ENCODE peak calls at places on chromosomes 6 and 20, in eight cellular contexts. A is esophagus muscularis mucosa, H is astrocyte, S is type B pancreatic cell, L is AG04449, R is AG04450, O is K562, B is PC-3. F is an unnamed sample.

GRCh38 chr6:142240203-142240602 is 61.6 kb upstream of the ADGRG6 start:
- DNase-seq in B (no peak), A (no peak), R (no peak), O (no peak), H (no peak), L (no peak), S (no peak), F (no peak)

GRCh38 chr6:6728169-6728941 is 139.8 kb downstream of the LY86 start:
- DNase-seq in O (no peak), S (no peak), R (no peak), L (no peak), B (no peak), A (no peak), H (no peak), F (no peak)

GRCh38 chr20:32238483-32239425 is 31.1 kb downstream of the POFUT1 start:
- DNase-seq in O (no peak), L (no peak), S (no peak), B (peak), R (no peak), A (no peak), H (no peak), F (no peak)

GRCh38 chr6:74733830-74734591 is 471.8 kb downstream of the COL12A1 start:
- DNase-seq in R (no peak), A (no peak), B (no peak), H (peak), L (no peak), O (no peak), S (no peak), F (no peak)

GRCh38 chr6:33748851-33749250 is 2.1 kb upstream of the IP6K3 start:
- DNase-seq in H (no peak), B (no peak), A (no peak), R (no peak), O (no peak), L (no peak), S (no peak), F (no peak)

GRCh38 chr20:56590888-56591287 is 38.2 kb upstream of the TFAP2C start:
- DNase-seq in S (no peak), B (peak), O (no peak), H (no peak), A (no peak), R (no peak), L (no peak), F (no peak)

GRCh38 chr6:93139408-93140081 is 279.8 kb downstream of the EPHA7 start:
- DNase-seq in R (no peak), A (no peak), B (no peak), L (no peak), S (no peak), O (no peak), H (no peak), F (no peak)

GRCh38 chr6:106735828-106736227 is 106.5 kb downstream of the QRSL1 start:
- DNase-seq in A (no peak), O (no peak), R (no peak), S (no peak), L (no peak), B (no peak), H (no peak), F (no peak)

GRCh38 chr6:106477790-106478189 is 117.3 kb downstream of the CRYBG1 start:
- DNase-seq in B (no peak), R (no peak), H (no peak), L (no peak), A (no peak), S (no peak), O (no peak), F (no peak)

GRCh38 chr20:6055161-6055783 is 1.4 kb upstream of the LRRN4 start:
- DNase-seq in A (no peak), L (no peak), S (no peak), R (no peak), B (no peak), O (peak), H (no peak), F (no peak)

GRCh38 chr6:159693894-159694545 is 979 bp upstream of the SOD2 start:
- DNase-seq in A (no peak), O (peak), H (peak), B (peak), S (no peak), L (no peak), R (no peak), F (peak)

GRCh38 chr6:163146036-163146435 is 268.5 kb upstream of the QKI start:
- DNase-seq in R (no peak), O (no peak), B (no peak), L (no peak), S (no peak), A (no peak), H (peak), F (no peak)

GRCh38 chr20:7029005-7029404 is 261.5 kb downstream of the BMP2 start:
- DNase-seq in B (no peak), H (no peak), A (no peak), L (no peak), S (no peak), O (no peak), R (no peak), F (no peak)

GRCh38 chr6:14645221-14645620 is 527.6 kb downstream of the CD83 start:
- DNase-seq in A (peak), R (no peak), L (no peak), O (no peak), B (no peak), H (no peak), S (no peak), F (no peak)

GRCh38 chr20:44215125-44215524 is 4.6 kb upstream of the OSER1 start:
- DNase-seq in B (peak), R (peak), S (no peak), H (peak), O (peak), A (no peak), L (no peak), F (peak)

GRCh38 chr20:23652371-23652770 is 14.6 kb upstream of the CST3 start:
- DNase-seq in O (no peak), L (no peak), H (no peak), R (no peak), A (peak), B (no peak), S (no peak), F (no peak)

GRCh38 chr20:9506964-9507369 is 7.4 kb upstream of the LAMP5 start:
- DNase-seq in R (no peak), O (no peak), B (no peak), H (no peak), S (no peak), A (no peak), L (no peak), F (peak)

GRCh38 chr20:9506337-9506821 is 8.0 kb upstream of the LAMP5 start:
- DNase-seq in O (no peak), A (no peak), B (no peak), R (no peak), L (no peak), S (no peak), H (no peak), F (no peak)

GRCh38 chr20:9500121-9500911 is 14.1 kb upstream of the LAMP5 start:
- DNase-seq in A (no peak), L (no peak), H (no peak), R (no peak), O (no peak), B (no peak), S (no peak), F (no peak)

GRCh38 chr20:9501473-9501872 is 12.9 kb upstream of the LAMP5 start:
- DNase-seq in S (no peak), R (no peak), L (no peak), B (no peak), O (no peak), A (no peak), H (no peak), F (no peak)

DNA sequence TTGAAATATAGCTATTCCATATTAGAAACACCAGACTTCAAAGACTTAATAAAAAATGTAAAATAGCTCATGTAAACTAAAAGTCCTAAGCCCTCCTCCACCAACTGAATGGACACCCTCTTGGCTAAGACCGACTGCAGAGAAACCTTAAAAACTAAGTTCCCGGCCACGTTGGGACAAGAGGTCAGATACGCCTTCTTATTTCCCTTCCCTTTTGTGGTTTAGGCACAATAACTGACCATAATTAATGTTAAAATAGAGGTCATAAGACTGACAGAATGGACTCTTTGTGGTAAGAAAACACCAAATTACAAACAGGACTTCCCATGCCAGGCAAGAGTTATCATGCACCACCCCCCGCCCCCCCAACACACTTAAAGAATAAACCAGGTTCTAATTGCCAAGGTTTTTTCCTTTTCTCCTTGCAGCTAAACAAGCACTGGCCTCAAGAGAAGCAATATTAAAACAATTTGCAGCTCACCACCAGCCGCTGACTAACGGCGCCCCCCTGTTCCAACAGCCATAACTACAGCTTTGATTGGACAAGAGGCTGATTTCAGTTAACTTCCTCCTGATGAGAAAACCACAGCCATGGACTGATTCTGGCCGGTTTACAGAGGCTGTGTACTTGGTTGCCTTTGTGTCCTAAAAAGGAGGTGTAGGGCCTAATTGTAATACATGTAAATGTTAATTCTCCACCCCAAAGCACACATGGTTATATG is 10.7 kb upstream of the LAMP5 start:
- DNase-seq in A (peak), H (peak), B (no peak), S (no peak), R (no peak), O (no peak), L (no peak), F (no peak)
- TF ChIP-seq CTCF in A (no peak), H (no peak), B (peak), S (no peak), R (no peak), O (no peak), L (peak), F (no peak)

GRCh38 chr6:12410946-12411345 is 120.8 kb downstream of the EDN1 start:
- DNase-seq in B (no peak), H (no peak), R (no peak), S (no peak), A (no peak), O (no peak), L (no peak), F (no peak)
- TF ChIP-seq CTCF in B (no peak), H (no peak), R (no peak), S (no peak), A (no peak), O (no peak), L (no peak), F (no peak)

DNA sequence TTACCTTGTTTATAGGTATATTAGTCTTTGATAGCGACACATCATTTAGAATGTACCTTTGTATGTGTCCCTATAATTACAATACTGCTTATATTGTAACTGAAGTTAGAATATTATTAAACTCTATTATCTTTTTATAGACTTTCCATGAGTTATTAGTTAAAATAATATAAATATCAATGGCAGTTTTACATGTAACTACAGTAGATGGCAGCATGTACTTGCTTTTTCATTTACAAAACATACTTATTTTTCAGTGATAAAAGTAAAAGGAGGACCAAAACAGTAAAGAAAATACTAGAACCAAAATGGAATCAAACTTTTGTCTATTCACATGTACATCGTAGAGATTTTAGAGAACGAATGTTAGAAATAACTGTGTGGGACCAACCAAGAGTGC is 364.3 kb downstream of the RIMS1 start:
- DNase-seq in B (no peak), H (no peak), O (no peak), L (no peak), R (no peak), S (no peak), A (no peak), F (no peak)
- TF ChIP-seq CTCF in B (peak), H (no peak), O (no peak), L (no peak), R (no peak), S (no peak), A (peak), F (no peak)

GRCh38 chr6:37047933-37048850 is 42.7 kb downstream of the FGD2 start:
- DNase-seq in B (no peak), A (no peak), S (no peak), L (no peak), O (peak), R (no peak), H (no peak), F (no peak)

GRCh38 chr6:37049990-37050853 is 44.8 kb downstream of the FGD2 start:
- DNase-seq in R (no peak), H (no peak), S (no peak), A (no peak), L (no peak), O (peak), B (no peak), F (peak)

GRCh38 chr6:37049735-37049989 is 44.2 kb downstream of the FGD2 start:
- DNase-seq in A (no peak), H (no peak), B (no peak), S (no peak), R (no peak), O (no peak), L (no peak), F (no peak)

GRCh38 chr6:37047421-37047931 is 42.0 kb downstream of the FGD2 start:
- DNase-seq in O (no peak), S (no peak), A (no peak), R (no peak), L (no peak), B (no peak), H (no peak), F (no peak)

DNA sequence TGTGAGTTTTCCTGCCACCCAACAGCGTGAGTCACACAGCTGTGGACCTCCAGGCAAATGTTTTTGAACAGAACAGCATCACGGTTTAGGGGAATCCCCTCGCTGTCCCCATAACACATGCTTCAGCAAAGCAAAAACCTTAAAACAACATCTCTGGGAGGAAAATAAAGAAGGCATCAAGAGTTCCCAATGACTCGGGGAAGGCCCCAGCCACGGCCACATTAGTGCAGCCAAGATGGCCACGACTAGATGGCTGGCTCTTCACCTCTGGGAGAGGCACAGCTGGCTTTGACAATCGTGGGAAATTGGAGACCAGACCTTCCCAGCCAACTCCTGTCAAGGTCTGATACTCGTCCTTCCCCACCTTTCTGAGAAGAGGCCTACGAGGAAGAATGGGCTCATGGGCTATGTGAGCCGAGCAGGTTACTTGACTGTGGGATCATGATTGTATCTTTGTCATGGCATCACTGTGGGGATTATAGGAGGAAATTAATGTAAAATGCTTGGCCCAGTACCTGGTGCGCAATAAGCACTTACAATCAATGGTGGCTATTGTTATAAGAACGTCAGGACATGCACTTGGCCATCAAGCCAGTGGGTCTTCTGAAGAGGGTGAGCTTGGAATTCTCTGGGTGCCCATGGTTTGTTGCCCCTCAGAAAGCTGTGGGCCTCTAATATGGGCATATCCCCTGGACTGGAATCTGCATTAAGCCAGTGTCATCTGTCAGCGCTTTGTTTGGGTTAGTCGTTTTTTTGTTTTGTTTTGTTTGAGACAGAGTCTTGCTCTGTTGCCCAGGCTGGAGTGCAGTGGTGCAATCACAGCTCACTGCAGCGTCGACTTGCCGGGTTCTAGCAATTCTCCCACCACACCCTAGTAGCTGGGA is 43.6 kb downstream of the FGD2 start:
- DNase-seq in A (no peak), R (peak), H (peak), O (peak), B (peak), S (no peak), L (peak), F (peak)
- TF ChIP-seq CTCF in A (no peak), R (no peak), H (no peak), O (no peak), B (no peak), S (no peak), L (no peak), F (no peak)

DNA sequence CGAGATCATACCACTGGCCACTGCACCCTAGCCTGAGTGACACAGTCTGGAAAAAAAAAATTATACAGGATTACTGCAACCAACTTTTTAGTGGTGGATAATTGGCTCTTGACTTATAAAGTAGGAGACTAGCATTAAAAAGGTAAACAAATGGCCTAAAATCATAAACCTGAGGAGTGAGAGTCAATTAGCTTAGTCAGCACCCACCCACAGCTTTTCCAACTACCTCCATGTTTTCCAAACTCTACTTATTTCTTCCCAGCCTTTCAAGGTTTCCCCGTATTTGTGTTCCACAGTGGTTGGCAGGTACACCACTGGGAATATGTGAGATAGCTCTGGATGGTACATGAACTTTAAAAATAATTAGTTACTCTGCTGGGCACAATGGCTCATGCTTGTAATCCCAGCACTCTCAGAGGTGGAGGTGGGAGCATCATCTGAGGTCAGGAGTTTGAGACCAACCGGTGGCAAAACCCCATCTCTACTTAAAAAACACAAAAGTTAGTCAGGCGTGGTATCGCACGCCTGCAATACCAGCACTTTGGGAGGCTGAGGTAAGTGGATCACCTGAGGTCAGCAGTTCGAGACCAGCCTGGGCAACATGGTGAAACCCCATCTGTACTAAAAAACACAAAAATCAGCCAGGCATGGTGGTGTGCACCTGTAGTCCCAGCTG is 6.7 kb downstream of the CYP24A1 start:
- DNase-seq in S (no peak), R (no peak), O (no peak), H (no peak), B (no peak), L (no peak), A (no peak), F (no peak)
- TF ChIP-seq CTCF in S (no peak), R (no peak), O (no peak), H (no peak), B (no peak), L (no peak), A (no peak), F (no peak)

DNA sequence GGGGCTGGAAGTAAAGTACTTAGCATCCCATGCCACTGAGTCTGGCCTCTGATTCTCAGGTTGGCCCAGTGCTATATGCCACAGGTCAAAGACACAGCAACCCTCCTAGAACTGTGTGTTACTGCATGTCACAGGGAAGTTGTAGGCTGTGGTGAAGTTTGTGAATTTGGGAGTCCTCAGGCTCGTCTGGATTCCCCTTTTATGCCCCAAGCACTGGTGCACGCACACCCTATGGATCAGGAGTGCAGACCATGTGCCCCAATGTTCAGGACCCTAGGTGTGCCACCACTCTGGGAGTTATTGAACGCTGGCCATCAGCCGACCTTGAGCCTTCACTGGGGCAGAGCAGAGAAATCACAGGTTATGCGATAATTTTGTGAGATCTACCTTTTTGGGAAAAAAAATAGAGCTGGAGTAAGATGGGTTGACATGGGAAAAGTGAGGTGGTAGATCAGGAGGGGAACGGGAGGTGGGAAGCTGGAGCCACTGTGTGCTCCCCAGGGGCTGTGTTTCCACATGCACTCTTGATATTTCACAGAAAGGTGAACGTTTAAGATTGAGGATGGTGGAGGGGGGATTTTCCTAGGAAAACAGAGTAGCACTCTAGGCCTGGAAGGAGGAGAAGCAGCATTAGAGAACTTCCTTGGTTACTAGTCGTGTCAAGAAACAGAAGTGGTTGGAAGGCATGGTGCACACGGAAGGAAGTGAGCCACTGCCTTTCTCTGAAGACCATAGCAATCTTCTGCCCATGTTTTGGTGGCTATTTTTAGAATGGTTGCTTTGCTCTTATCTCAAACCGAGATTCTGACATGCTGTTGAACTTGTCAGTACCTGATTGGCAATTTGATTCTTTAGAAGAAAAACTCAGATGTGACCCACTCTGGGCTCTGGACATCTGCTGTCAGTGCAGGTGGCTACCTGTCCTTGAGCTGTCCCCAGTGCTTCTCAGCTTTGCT is 44.1 kb downstream of the DUSP22 start:
- DNase-seq in R (no peak), O (no peak), L (no peak), H (no peak), A (no peak), S (no peak), B (no peak), F (peak)
- TF ChIP-seq CTCF in R (no peak), O (no peak), L (no peak), H (no peak), A (no peak), S (no peak), B (no peak), F (no peak)

GRCh38 chr6:68468244-68468884 is 166.7 kb upstream of the ADGRB3 start:
- DNase-seq in L (no peak), O (peak), B (peak), H (no peak), S (no peak), A (no peak), R (no peak), F (no peak)
- TF ChIP-seq CTCF in L (no peak), O (peak), B (peak), H (peak), S (peak), A (no peak), R (peak), F (no peak)